ENCODE peak calls at places on chromosomes 4 and X, in seven cellular contexts. P is IMR-90, Y is HFFc6, Q is NCI-H774, X is endothelial cell, T is progenitor cell of endocrine pancreas, V is C1 segment of cervical spinal cord. S is an unnamed sample.

GRCh38 chr4:93791570-93792195 is 36.9 kb upstream of the ATOH1 start:
- DNase-seq in P (peak), Y (peak), Q (peak), X (peak), T (peak), V (peak), S (no peak)

GRCh38 chrX:11770320-11770719 is 12.3 kb downstream of the MSL3 start:
- DNase-seq in P (peak), Y (peak), Q (peak), X (peak), T (no peak), V (peak), S (peak)

GRCh38 chr4:7358100-7358735 is 76.5 kb downstream of the PSAPL1 start:
- DNase-seq in P (peak), Y (peak), Q (no peak), X (no peak), T (no peak), V (peak), S (no peak)

GRCh38 chr4:154836513-154836912 is 55.4 kb downstream of the RBM46 start:
- DNase-seq in P (no peak), Y (no peak), Q (no peak), X (no peak), T (no peak), V (no peak), S (no peak)

GRCh38 chr4:152301381-152301780 is 234.5 kb downstream of the FBXW7 start:
- DNase-seq in P (no peak), Y (no peak), Q (no peak), X (no peak), T (no peak), V (no peak), S (no peak)

GRCh38 chrX:38220024-38220935 is at the start of gene SRPX:
- DNase-seq in P (peak), Y (peak), Q (no peak), X (peak), T (peak), V (no peak), S (no peak)

GRCh38 chr4:32163125-32163524 is 1443.0 kb downstream of the PCDH7 start:
- DNase-seq in P (no peak), Y (no peak), Q (no peak), X (no peak), T (no peak), V (no peak), S (no peak)

GRCh38 chr4:55184600-55185523 is 59.5 kb upstream of the KDR start:
- DNase-seq in P (peak), Y (no peak), Q (no peak), X (no peak), T (no peak), V (no peak), S (no peak)

GRCh38 chrX:31314921-31315320 is 243.1 kb upstream of the FTHL17 start:
- DNase-seq in P (peak), Y (no peak), Q (no peak), X (no peak), T (no peak), V (no peak), S (no peak)

GRCh38 chr4:141134051-141134450 is 782 bp upstream of the RNF150 start:
- DNase-seq in P (peak), Y (peak), Q (no peak), X (no peak), T (no peak), V (no peak), S (no peak)

S was measured in CD8-positive, alpha-beta T cell.